ENCODE peak calls at places on chromosomes 4 and X, in five cellular contexts. P, O, B, F and N are unnamed samples.

GRCh38 chr4:117835566-117835965 is 198.7 kb upstream of the NDST3 start:
- DNase-seq in P (no peak), O (no peak), B (no peak), F (no peak), N (no peak)

GRCh38 chr4:106892786-106893185 is 143.3 kb downstream of the DKK2 start:
- DNase-seq in P (no peak), O (no peak), B (no peak), F (no peak), N (no peak)

GRCh38 chr4:1667273-1667672 is 16.8 kb downstream of the FAM53A start:
- DNase-seq in P (no peak), O (no peak), B (no peak), F (no peak), N (no peak)

GRCh38 chrX:130060122-130061069 is 49.9 kb downstream of the ELF4 start:
- DNase-seq in P (no peak), O (peak), B (peak), F (peak), N (peak)

GRCh38 chr4:88526221-88526815 is 2.7 kb upstream of the PYURF start:
- DNase-seq in P (no peak), O (peak), B (no peak), F (no peak), N (peak)

GRCh38 chrX:49040376-49040955 is 2.7 kb downstream of the TFE3 start:
- DNase-seq in P (no peak), O (no peak), B (peak), F (no peak), N (no peak)

GRCh38 chr4:189322426-189322825 is 618.2 kb upstream of the FRG1 start:
- DNase-seq in P (no peak), O (no peak), B (no peak), F (no peak), N (no peak)

GRCh38 chr4:152166567-152166966 is 369.3 kb downstream of the FBXW7 start:
- DNase-seq in P (no peak), O (no peak), B (no peak), F (no peak), N (peak)

GRCh38 chr4:48710446-48711209 is 69.5 kb downstream of the FRYL start:
- DNase-seq in P (no peak), O (no peak), B (no peak), F (no peak), N (no peak)

GRCh38 chrX:120446503-120446902 is 22.6 kb downstream of the LAMP2 start:
- DNase-seq in P (no peak), O (no peak), B (peak), F (no peak), N (peak)

GRCh38 chrX:14802943-14803710 is 69.7 kb downstream of the FANCB start:
- DNase-seq in P (no peak), O (no peak), B (no peak), F (no peak), N (no peak)

GRCh38 chrX:19814240-19814639 is 73.2 kb downstream of the SH3KBP1 start:
- DNase-seq in P (no peak), O (no peak), B (peak), F (peak), N (no peak)

GRCh38 chrX:41984628-41985027 is 61.3 kb upstream of the CASK start:
- DNase-seq in P (no peak), O (peak), B (no peak), F (no peak), N (no peak)

GRCh38 chr4:20249333-20249732 is 2.4 kb upstream of the SLIT2 start:
- DNase-seq in P (no peak), O (no peak), B (no peak), F (no peak), N (peak)

GRCh38 chr4:100679926-100680325 is 162.1 kb upstream of the EMCN start:
- DNase-seq in P (no peak), O (no peak), B (no peak), F (no peak), N (no peak)

GRCh38 chr4:7939377-7940108 is at the start of gene AFAP1:
- DNase-seq in P (no peak), O (peak), B (peak), F (peak), N (peak)

GRCh38 chr4:91502365-91502764 is 801.4 kb upstream of the GRID2 start:
- DNase-seq in P (no peak), O (no peak), B (no peak), F (no peak), N (no peak)

GRCh38 chr4:41192136-41192535 is 22.2 kb downstream of the APBB2 start:
- DNase-seq in P (no peak), O (no peak), B (no peak), F (no peak), N (peak)

GRCh38 chrX:57528670-57529255 is 63.0 kb upstream of the ZXDB start:
- DNase-seq in P (no peak), O (peak), B (peak), F (peak), N (peak)

GRCh38 chr4:39648827-39649558 is 10.3 kb upstream of the SMIM14 start:
- DNase-seq in P (no peak), O (no peak), B (no peak), F (peak), N (no peak)

GRCh38 chr4:179823342-179823741 is 2381.1 kb upstream of the AGA start:
- DNase-seq in P (no peak), O (no peak), B (no peak), F (no peak), N (no peak)

GRCh38 chrX:50812995-50813842 is 775 bp downstream of the SHROOM4 start:
- DNase-seq in P (no peak), O (peak), B (peak), F (peak), N (peak)

GRCh38 chr4:153535735-153536494 is 69.8 kb downstream of the TMEM131L start:
- DNase-seq in P (no peak), O (no peak), B (no peak), F (peak), N (peak)

GRCh38 chr4:38753021-38753806 is 29.6 kb downstream of the TLR10 start:
- DNase-seq in P (peak), O (peak), B (peak), F (peak), N (no peak)

GRCh38 chrX:119549327-119550016 is 15.7 kb downstream of the STEEP1 start:
- DNase-seq in P (no peak), O (no peak), B (no peak), F (no peak), N (no peak)

GRCh38 chr4:177444911-177445736 is 2.9 kb upstream of the AGA start:
- DNase-seq in P (no peak), O (no peak), B (no peak), F (peak), N (no peak)